ENCODE peak calls at places on chromosomes 7 and 10, in nine cellular contexts. One of them, this sample, is unnamed.

GRCh38 chr7:102395620-102395957 is 574 bp upstream of the PRKRIP1 start:
- DNase-seq in esophagus squamous epithelium: no peak
- DNase-seq in stomach: no peak
- DNase-seq in adrenal gland: no peak
- DNase-seq in body of pancreas: no peak
- DNase-seq in spleen: no peak
- DNase-seq in uterus: no peak
- DNase-seq in GM12878: no peak
- DNase-seq in IMR-90: peak
- DNase-seq in this sample: no peak

GRCh38 chr10:31508234-31508633 is 189.2 kb downstream of the ZEB1 start:
- DNase-seq in esophagus squamous epithelium: no peak
- DNase-seq in stomach: no peak
- DNase-seq in adrenal gland: no peak
- DNase-seq in body of pancreas: no peak
- DNase-seq in spleen: no peak
- DNase-seq in uterus: no peak
- DNase-seq in GM12878: no peak
- DNase-seq in IMR-90: no peak
- DNase-seq in this sample: no peak

GRCh38 chr7:55432937-55433784 is 68.0 kb downstream of the LANCL2 start:
- DNase-seq in esophagus squamous epithelium: no peak
- DNase-seq in stomach: no peak
- DNase-seq in adrenal gland: no peak
- DNase-seq in body of pancreas: no peak
- DNase-seq in spleen: no peak
- DNase-seq in uterus: no peak
- DNase-seq in GM12878: no peak
- DNase-seq in IMR-90: peak
- DNase-seq in this sample: no peak

GRCh38 chr10:42998481-42999384 is 78.1 kb upstream of the RET start:
- DNase-seq in esophagus squamous epithelium: no peak
- DNase-seq in stomach: no peak
- DNase-seq in adrenal gland: no peak
- DNase-seq in body of pancreas: no peak
- DNase-seq in spleen: peak
- DNase-seq in uterus: no peak
- DNase-seq in GM12878: no peak
- DNase-seq in IMR-90: no peak
- DNase-seq in this sample: no peak

GRCh38 chr7:70042533-70042932 is 444.3 kb downstream of the AUTS2 start:
- DNase-seq in esophagus squamous epithelium: no peak
- DNase-seq in stomach: no peak
- DNase-seq in adrenal gland: no peak
- DNase-seq in body of pancreas: no peak
- DNase-seq in spleen: no peak
- DNase-seq in uterus: no peak
- DNase-seq in GM12878: no peak
- DNase-seq in IMR-90: no peak
- DNase-seq in this sample: no peak

GRCh38 chr10:33157108-33157507 is 177.4 kb downstream of the NRP1 start:
- DNase-seq in esophagus squamous epithelium: no peak
- DNase-seq in stomach: no peak
- DNase-seq in adrenal gland: no peak
- DNase-seq in body of pancreas: no peak
- DNase-seq in spleen: no peak
- DNase-seq in uterus: no peak
- DNase-seq in GM12878: no peak
- DNase-seq in IMR-90: peak
- DNase-seq in this sample: no peak

GRCh38 chr10:20891338-20891714 is 5.8 kb downstream of the NEBL start:
- DNase-seq in esophagus squamous epithelium: no peak
- DNase-seq in stomach: no peak
- DNase-seq in adrenal gland: no peak
- DNase-seq in body of pancreas: no peak
- DNase-seq in spleen: no peak
- DNase-seq in uterus: no peak
- DNase-seq in GM12878: no peak
- DNase-seq in IMR-90: no peak
- DNase-seq in this sample: no peak

GRCh38 chr10:70617798-70618568 is 15.4 kb upstream of the PRF1 start:
- DNase-seq in esophagus squamous epithelium: no peak
- DNase-seq in stomach: no peak
- DNase-seq in adrenal gland: no peak
- DNase-seq in body of pancreas: no peak
- DNase-seq in spleen: no peak
- DNase-seq in uterus: no peak
- DNase-seq in GM12878: no peak
- DNase-seq in IMR-90: peak
- DNase-seq in this sample: no peak

GRCh38 chr10:95693668-95694534 is at the start of gene TCTN3:
- DNase-seq in esophagus squamous epithelium: peak
- DNase-seq in stomach: peak
- DNase-seq in adrenal gland: peak
- DNase-seq in body of pancreas: peak
- DNase-seq in spleen: peak
- DNase-seq in uterus: peak
- DNase-seq in GM12878: peak
- DNase-seq in IMR-90: peak
- DNase-seq in this sample: peak
- TF ChIP-seq POLR2A in esophagus squamous epithelium: no peak
- TF ChIP-seq POLR2A in stomach: no peak
- TF ChIP-seq POLR2A in adrenal gland: peak
- TF ChIP-seq POLR2A in body of pancreas: peak
- TF ChIP-seq POLR2A in spleen: peak
- TF ChIP-seq POLR2A in uterus: peak
- TF ChIP-seq POLR2A in GM12878: peak
- TF ChIP-seq POLR2A in IMR-90: peak
- TF ChIP-seq POLR2A in this sample: peak

GRCh38 chr7:95820778-95821177 is 48.4 kb downstream of the DYNC1I1 start:
- DNase-seq in esophagus squamous epithelium: no peak
- DNase-seq in stomach: no peak
- DNase-seq in adrenal gland: no peak
- DNase-seq in body of pancreas: no peak
- DNase-seq in spleen: no peak
- DNase-seq in uterus: no peak
- DNase-seq in GM12878: no peak
- DNase-seq in IMR-90: no peak
- DNase-seq in this sample: no peak

GRCh38 chr7:95828824-95829428 is 56.6 kb downstream of the DYNC1I1 start:
- DNase-seq in esophagus squamous epithelium: no peak
- DNase-seq in stomach: no peak
- DNase-seq in adrenal gland: no peak
- DNase-seq in body of pancreas: no peak
- DNase-seq in spleen: no peak
- DNase-seq in uterus: no peak
- DNase-seq in GM12878: no peak
- DNase-seq in IMR-90: no peak
- DNase-seq in this sample: no peak

GRCh38 chr7:95822717-95823116 is 50.4 kb downstream of the DYNC1I1 start:
- DNase-seq in esophagus squamous epithelium: no peak
- DNase-seq in stomach: no peak
- DNase-seq in adrenal gland: no peak
- DNase-seq in body of pancreas: no peak
- DNase-seq in spleen: no peak
- DNase-seq in uterus: no peak
- DNase-seq in GM12878: no peak
- DNase-seq in IMR-90: no peak
- DNase-seq in this sample: no peak

DNA sequence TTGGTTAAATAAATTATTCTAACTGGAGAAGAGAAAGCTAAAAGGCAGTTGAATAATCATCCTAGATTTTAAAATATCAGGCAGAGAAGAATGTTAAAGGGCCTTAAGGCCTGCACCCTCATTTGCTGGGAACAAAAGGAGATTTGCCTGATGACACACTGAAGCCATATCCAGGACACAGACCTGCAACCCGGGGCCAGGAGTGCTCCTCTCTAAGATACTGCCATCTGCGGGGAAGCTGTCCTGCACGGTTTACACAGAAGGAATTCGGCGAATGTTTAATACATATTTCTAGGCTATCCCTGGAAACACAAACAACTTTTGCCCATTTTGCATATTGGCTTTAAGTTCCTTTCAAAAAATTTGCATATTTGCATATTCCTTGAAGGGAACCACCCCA is 52.2 kb downstream of the DYNC1I1 start:
- DNase-seq in esophagus squamous epithelium: no peak
- DNase-seq in stomach: no peak
- DNase-seq in adrenal gland: no peak
- DNase-seq in body of pancreas: no peak
- DNase-seq in spleen: no peak
- DNase-seq in uterus: no peak
- DNase-seq in GM12878: no peak
- DNase-seq in IMR-90: no peak
- DNase-seq in this sample: no peak
- TF ChIP-seq POLR2A in esophagus squamous epithelium: no peak
- TF ChIP-seq POLR2A in stomach: no peak
- TF ChIP-seq POLR2A in adrenal gland: no peak
- TF ChIP-seq POLR2A in body of pancreas: no peak
- TF ChIP-seq POLR2A in spleen: no peak
- TF ChIP-seq POLR2A in uterus: no peak
- TF ChIP-seq POLR2A in GM12878: no peak
- TF ChIP-seq POLR2A in IMR-90: no peak
- TF ChIP-seq POLR2A in this sample: no peak

DNA sequence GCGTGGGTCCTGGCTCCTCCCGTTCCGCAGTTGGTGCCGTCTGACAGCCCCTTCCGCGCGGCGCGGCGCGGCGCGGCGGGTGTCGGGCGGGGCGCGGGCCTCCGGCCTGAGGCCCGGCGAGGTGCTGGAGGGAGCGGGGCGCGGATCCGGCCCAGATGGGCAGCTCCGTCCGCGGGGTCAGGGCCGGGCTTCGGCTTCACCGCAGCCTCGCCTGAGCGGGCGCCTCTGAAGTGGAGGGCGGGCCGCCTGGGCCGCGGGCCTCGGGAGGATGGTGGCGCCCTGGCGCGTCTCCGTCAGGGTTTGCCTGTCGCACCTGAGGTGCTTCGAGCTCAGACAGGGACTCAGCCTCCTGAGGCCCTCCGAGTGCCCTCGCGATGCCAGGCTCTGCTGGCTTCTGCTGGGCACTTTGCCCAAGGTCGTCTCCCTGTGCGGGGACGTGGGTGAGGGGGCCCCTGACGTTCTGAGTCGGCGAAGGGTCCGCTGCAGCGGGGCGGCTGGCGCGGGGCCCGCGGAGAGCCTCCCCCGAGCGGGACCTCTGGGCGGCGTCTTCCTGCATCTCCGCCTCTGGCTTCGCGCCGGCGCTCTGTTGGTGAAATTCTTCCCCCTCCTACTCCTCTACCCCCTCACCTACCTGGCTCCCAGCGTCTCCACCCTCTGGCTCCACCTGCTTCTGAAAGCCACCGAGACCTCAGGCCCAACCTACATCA is 471 bp downstream of the ADCK2 start:
- DNase-seq in esophagus squamous epithelium: no peak
- DNase-seq in stomach: peak
- DNase-seq in adrenal gland: peak
- DNase-seq in body of pancreas: peak
- DNase-seq in spleen: peak
- DNase-seq in uterus: peak
- DNase-seq in GM12878: no peak
- DNase-seq in IMR-90: no peak
- DNase-seq in this sample: peak
- TF ChIP-seq POLR2A in esophagus squamous epithelium: no peak
- TF ChIP-seq POLR2A in stomach: no peak
- TF ChIP-seq POLR2A in adrenal gland: no peak
- TF ChIP-seq POLR2A in body of pancreas: peak
- TF ChIP-seq POLR2A in spleen: no peak
- TF ChIP-seq POLR2A in uterus: peak
- TF ChIP-seq POLR2A in GM12878: peak
- TF ChIP-seq POLR2A in IMR-90: no peak
- TF ChIP-seq POLR2A in this sample: peak

GRCh38 chr7:47633134-47633533 is 51.2 kb upstream of the TNS3 start:
- DNase-seq in esophagus squamous epithelium: no peak
- DNase-seq in stomach: no peak
- DNase-seq in adrenal gland: no peak
- DNase-seq in body of pancreas: no peak
- DNase-seq in spleen: no peak
- DNase-seq in uterus: no peak
- DNase-seq in GM12878: no peak
- DNase-seq in IMR-90: no peak
- DNase-seq in this sample: no peak

GRCh38 chr7:47636693-47637175 is 54.8 kb upstream of the TNS3 start:
- DNase-seq in esophagus squamous epithelium: no peak
- DNase-seq in stomach: no peak
- DNase-seq in adrenal gland: no peak
- DNase-seq in body of pancreas: no peak
- DNase-seq in spleen: no peak
- DNase-seq in uterus: peak
- DNase-seq in GM12878: no peak
- DNase-seq in IMR-90: no peak
- DNase-seq in this sample: no peak

GRCh38 chr7:47634273-47634672 is 52.4 kb upstream of the TNS3 start:
- DNase-seq in esophagus squamous epithelium: no peak
- DNase-seq in stomach: no peak
- DNase-seq in adrenal gland: no peak
- DNase-seq in body of pancreas: no peak
- DNase-seq in spleen: no peak
- DNase-seq in uterus: no peak
- DNase-seq in GM12878: no peak
- DNase-seq in IMR-90: peak
- DNase-seq in this sample: no peak

GRCh38 chr7:47636111-47636692 is 54.3 kb upstream of the TNS3 start:
- DNase-seq in esophagus squamous epithelium: no peak
- DNase-seq in stomach: no peak
- DNase-seq in adrenal gland: no peak
- DNase-seq in body of pancreas: no peak
- DNase-seq in spleen: no peak
- DNase-seq in uterus: no peak
- DNase-seq in GM12878: no peak
- DNase-seq in IMR-90: no peak
- DNase-seq in this sample: no peak

DNA sequence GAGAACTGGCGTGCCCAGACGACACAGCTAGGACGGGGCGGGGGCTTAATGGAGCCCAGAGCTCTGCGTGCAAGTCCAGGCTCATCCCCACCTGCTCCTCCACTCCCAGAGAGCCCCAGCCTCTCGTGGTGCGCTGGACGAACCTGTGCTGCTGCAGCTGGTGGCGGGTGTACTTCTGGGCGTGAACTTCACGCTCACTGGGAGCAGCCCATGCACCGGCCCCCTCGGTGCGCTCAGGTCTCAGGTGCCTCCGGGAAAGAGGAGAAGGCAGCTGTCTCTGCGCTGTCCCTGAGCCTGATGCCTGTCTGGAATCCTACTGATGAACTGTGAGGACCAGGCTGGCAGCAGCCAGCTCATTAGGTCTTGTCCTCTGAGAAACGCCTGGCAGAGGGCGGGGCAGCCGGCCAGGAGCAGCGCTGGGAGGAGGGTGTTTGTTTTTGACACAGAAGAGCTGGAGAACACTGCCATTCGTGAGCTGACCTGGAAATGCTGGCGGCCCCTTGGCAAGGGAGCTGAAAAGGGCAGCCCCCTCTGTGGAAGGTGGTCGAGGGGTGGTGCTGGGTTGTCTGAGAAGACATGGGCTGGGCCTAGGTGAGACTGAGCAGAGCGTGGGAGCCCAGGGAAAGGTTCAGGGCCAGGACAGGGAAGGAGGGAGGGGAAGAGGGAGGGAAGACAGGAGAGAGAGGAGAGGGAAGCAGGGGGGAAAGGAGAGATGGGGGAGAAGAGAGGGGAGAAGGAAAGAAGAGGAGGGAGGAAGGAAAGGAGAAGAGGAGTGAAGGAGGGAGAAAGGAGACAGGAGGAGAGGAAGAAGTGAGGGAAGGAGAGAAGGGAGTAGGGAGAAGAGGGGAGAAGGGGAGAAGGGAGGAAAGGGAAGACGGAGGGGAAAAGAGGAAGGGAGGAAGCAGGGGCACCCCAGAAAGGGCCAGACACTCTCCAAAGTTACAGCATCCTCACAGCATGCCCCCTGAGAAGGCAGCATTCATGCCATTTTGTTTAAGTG is 53.5 kb upstream of the TNS3 start:
- DNase-seq in esophagus squamous epithelium: no peak
- DNase-seq in stomach: peak
- DNase-seq in adrenal gland: no peak
- DNase-seq in body of pancreas: peak
- DNase-seq in spleen: no peak
- DNase-seq in uterus: peak
- DNase-seq in GM12878: no peak
- DNase-seq in IMR-90: no peak
- DNase-seq in this sample: peak
- TF ChIP-seq POLR2A in esophagus squamous epithelium: no peak
- TF ChIP-seq POLR2A in stomach: no peak
- TF ChIP-seq POLR2A in adrenal gland: no peak
- TF ChIP-seq POLR2A in body of pancreas: peak
- TF ChIP-seq POLR2A in spleen: no peak
- TF ChIP-seq POLR2A in uterus: no peak
- TF ChIP-seq POLR2A in GM12878: no peak
- TF ChIP-seq POLR2A in IMR-90: no peak
- TF ChIP-seq POLR2A in this sample: no peak